ENCODE peak calls at places on chromosomes 6 and 20, in seven cellular contexts. D, R, J, P, L, H and F are unnamed samples.

GRCh38 chr6:139882234-139882633 is 507.8 kb upstream of the CITED2 start:
- DNase-seq in D (no peak), R (no peak), J (peak; percentile 69), P (no peak), L (no peak), H (no peak), F (peak; percentile 33)

GRCh38 chr6:155388546-155388945 is 67.1 kb downstream of the NOX3 start:
- DNase-seq in D (no peak), R (no peak), J (no peak), P (no peak), L (no peak), H (no peak), F (no peak)

GRCh38 chr6:5997420-5998093 is 9.2 kb downstream of the NRN1 start:
- DNase-seq in D (peak; percentile 38), R (no peak), J (no peak), P (no peak), L (no peak), H (no peak), F (no peak)

GRCh38 chr20:37776049-37776448 is 82.2 kb downstream of the CTNNBL1 start:
- DNase-seq in D (no peak), R (no peak), J (no peak), P (no peak), L (no peak), H (no peak), F (no peak)

GRCh38 chr6:167668019-167668753 is 158.5 kb upstream of the AFDN start:
- DNase-seq in D (no peak), R (no peak), J (no peak), P (no peak), L (no peak), H (peak; percentile 60), F (peak; percentile 68)

GRCh38 chr6:22737331-22737730 is 168.0 kb downstream of the HDGFL1 start:
- DNase-seq in D (peak; percentile 64), R (no peak), J (peak; percentile 51), P (peak; percentile 5), L (no peak), H (peak; percentile 9), F (peak; percentile 73)

GRCh38 chr6:137259349-137259748 is 40.2 kb upstream of the IFNGR1 start:
- DNase-seq in D (no peak), R (no peak), J (peak; percentile 6), P (no peak), L (no peak), H (no peak), F (no peak)

GRCh38 chr20:53623454-53624206 is 30.0 kb upstream of the ZNF217 start:
- DNase-seq in D (peak; percentile 64), R (peak; percentile 63), J (peak; percentile 76), P (peak; percentile 69), L (no peak), H (peak; percentile 83), F (peak; percentile 86)

GRCh38 chr6:75850026-75850385 is 101.0 kb downstream of the MYO6 start:
- DNase-seq in D (no peak), R (no peak), J (peak; percentile 3), P (no peak), L (no peak), H (no peak), F (no peak)

GRCh38 chr6:21375717-21376116 is 217.8 kb upstream of the SOX4 start:
- DNase-seq in D (no peak), R (no peak), J (no peak), P (no peak), L (no peak), H (no peak), F (no peak)

GRCh38 chr20:8215516-8215915 is 83.5 kb downstream of the PLCB1 start:
- DNase-seq in D (no peak), R (no peak), J (peak; percentile 64), P (peak; percentile 20), L (no peak), H (no peak), F (no peak)

GRCh38 chr6:88780714-88781389 is 182.6 kb downstream of the RNGTT start:
- DNase-seq in D (peak; percentile 63), R (no peak), J (peak; percentile 48), P (peak; percentile 5), L (peak; percentile 9), H (no peak), F (peak; percentile 26)

GRCh38 chr6:35015476-35015875 is 125.7 kb downstream of the TCP11 start:
- DNase-seq in D (no peak), R (no peak), J (no peak), P (no peak), L (no peak), H (no peak), F (no peak)

GRCh38 chr20:42587427-42587826 is 602.3 kb downstream of the PTPRT start:
- DNase-seq in D (no peak), R (no peak), J (no peak), P (no peak), L (no peak), H (no peak), F (no peak)

GRCh38 chr6:1911476-1911875 is 301.8 kb downstream of the FOXC1 start:
- DNase-seq in D (no peak), R (no peak), J (no peak), P (no peak), L (no peak), H (no peak), F (no peak)

GRCh38 chr6:44219815-44220784 is 3.3 kb upstream of the SLC29A1 start:
- DNase-seq in D (no peak), R (no peak), J (no peak), P (no peak), L (no peak), H (no peak), F (no peak)
- TF ChIP-seq CTCF in D (no peak), R (no peak), J (no peak), P (no peak), L (no peak), H (no peak), F (no peak)

GRCh38 chr6:25366785-25367657 is 87.8 kb downstream of the CARMIL1 start:
- DNase-seq in D (no peak), R (no peak), J (peak; percentile 20), P (no peak), L (no peak), H (no peak), F (no peak)

GRCh38 chr6:25371037-25371347 is 91.8 kb downstream of the CARMIL1 start:
- DNase-seq in D (no peak), R (no peak), J (no peak), P (no peak), L (no peak), H (no peak), F (no peak)

GRCh38 chr6:25370175-25371036 is 91.2 kb downstream of the CARMIL1 start:
- DNase-seq in D (no peak), R (no peak), J (no peak), P (peak; percentile 43), L (no peak), H (no peak), F (no peak)

GRCh38 chr6:25369043-25369442 is 89.9 kb downstream of the CARMIL1 start:
- DNase-seq in D (peak; percentile 24), R (no peak), J (peak; percentile 29), P (no peak), L (no peak), H (no peak), F (peak; percentile 67)

DNA sequence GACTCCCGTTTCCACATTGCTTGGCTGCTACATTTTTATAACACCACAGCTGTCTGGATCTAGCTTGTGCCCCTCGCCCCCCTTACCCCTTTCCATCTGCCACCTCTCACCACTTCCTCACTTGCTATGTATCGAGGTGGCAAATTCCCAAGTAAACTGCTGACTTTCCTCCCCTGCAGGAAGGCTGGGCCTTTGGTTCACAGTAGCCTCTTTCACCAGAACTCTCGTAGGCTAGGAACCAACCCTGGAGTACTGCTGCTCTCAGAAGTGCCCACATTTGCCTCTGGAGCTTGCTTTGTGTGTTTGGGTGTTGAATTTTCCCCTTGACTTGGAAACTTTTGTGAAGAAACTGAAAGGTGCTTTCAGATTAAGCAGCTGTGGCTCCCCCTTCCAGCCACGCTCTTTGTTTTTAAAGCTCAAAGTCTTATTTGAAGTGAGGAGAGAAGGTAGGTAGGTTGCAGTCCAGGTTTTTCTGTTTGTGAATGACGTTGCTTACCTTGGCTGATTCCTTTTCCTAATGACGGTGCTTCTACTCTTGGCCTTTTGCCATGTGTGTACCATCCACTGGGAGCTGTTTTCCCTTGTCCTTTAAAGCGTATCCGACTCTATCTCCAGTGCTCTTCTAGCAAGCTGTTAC is 90.4 kb downstream of the CARMIL1 start:
- DNase-seq in D (no peak), R (no peak), J (peak; percentile 54), P (peak; percentile 47), L (no peak), H (peak; percentile 11), F (peak; percentile 67)
- H3K4me1 ChIP-seq in D (peaks cover 12% of the 10 kb centered on the region), R (peaks cover 8% of the 10 kb centered on the region), J (no peaks in the 10 kb centered on the region), P (peaks cover 5% of the 10 kb centered on the region), L (peaks cover 48% of the 10 kb centered on the region), H (peaks cover 4% of the 10 kb centered on the region), F (peaks cover 24% of the 10 kb centered on the region)

GRCh38 chr20:60715172-60715571 is 536.9 kb upstream of the CDH4 start:
- DNase-seq in D (no peak), R (no peak), J (no peak), P (no peak), L (no peak), H (no peak), F (no peak)
- TF ChIP-seq CTCF in D (no peak), R (no peak), J (no peak), P (no peak), L (no peak), H (no peak), F (no peak)

DNA sequence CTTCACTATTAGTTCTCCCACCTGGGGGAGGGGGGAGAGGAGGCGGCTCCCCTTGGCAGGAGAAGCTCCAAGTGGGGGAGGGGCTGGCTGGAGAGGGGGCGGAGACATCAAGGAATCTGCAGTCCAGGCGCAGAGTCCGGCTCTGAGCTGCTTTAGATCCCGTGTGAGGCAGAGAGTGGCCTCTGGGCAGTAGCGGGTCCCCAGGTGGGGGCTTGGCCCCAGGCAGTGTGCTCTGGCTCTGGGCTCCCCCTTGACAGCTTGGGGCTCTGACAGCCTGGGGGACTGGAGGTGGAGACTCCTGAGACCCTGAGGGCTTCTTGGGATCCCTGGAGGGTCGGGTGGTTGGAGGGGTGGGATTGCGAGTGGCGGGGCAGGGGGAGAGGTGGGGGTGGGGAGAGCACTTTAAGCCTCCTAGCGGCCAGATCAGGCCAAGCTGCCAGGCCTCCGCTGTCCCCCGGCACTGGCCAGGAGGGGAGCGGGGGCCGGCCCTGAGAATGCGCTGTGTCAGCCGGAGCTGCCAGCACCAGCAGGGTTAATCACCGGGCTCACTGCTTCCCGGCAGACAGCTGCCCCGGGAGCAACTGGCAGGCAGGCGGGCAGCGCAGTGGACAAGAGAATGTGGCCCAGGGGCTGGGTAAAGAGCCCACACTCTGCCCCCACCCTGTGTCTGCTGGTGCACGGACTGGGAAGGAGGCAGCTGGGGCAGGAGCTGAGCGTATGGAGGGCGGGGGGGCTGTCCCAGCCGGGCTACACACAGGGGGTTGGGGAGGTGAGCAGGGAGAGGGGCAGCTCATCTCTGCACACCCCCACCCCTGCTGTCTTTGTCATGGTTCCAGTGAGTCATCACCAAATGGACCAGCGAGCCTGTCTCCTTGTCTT is 1.8 kb upstream of the LAMA5 start:
- DNase-seq in D (peak; percentile 66), R (no peak), J (peak; percentile 51), P (no peak), L (no peak), H (no peak), F (no peak)
- H3K4me1 ChIP-seq in D (peaks cover 29% of the 10 kb centered on the region), R (peaks cover 43% of the 10 kb centered on the region), J (peaks cover 36% of the 10 kb centered on the region), P (peaks cover 35% of the 10 kb centered on the region), L (peaks cover 17% of the 10 kb centered on the region), H (peaks cover 67% of the 10 kb centered on the region), F (peaks cover 69% of the 10 kb centered on the region)

DNA sequence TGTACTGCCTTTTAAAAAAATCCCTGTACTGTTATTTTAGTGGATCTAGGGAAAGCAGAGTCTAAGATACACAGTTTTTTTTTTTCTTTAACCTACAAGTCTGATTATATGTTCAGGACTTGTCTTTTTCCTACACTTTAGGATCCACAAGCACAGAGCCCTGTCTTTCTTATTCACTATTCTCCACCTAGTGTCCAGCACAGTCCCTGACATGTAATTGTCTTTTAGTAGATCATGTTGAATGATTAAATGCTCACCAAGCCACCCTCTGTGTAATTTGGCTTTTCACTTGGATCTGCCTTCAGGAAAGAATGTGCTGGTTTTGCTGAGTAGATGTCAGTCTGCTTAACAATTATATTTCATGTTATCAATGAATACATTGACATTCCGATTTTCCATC is 35.8 kb upstream of the YWHAB start:
- DNase-seq in D (no peak), R (no peak), J (no peak), P (no peak), L (no peak), H (no peak), F (no peak)
- TF ChIP-seq CTCF in D (peak; percentile 39), R (no peak), J (no peak), P (no peak), L (no peak), H (no peak), F (no peak)